ENCODE peak calls at places on chromosomes 7 and 10, in nine cellular contexts. One of them, this sample, is unnamed.

GRCh38 chr10:84012831-84013458 is 126.4 kb upstream of the GHITM start:
- DNase-seq in skeletal muscle cell: no peak
- DNase-seq in NCI-H460: no peak
- DNase-seq in sigmoid colon: no peak
- DNase-seq in hypothalamus: no peak
- DNase-seq in iPS-NIHi11: no peak
- DNase-seq in hepatocyte: no peak
- DNase-seq in amygdala: no peak
- DNase-seq in KBM-7: no peak
- DNase-seq in this sample: no peak

GRCh38 chr7:137667633-137668387 is 179.0 kb downstream of the DGKI start:
- DNase-seq in skeletal muscle cell: peak; percentile 77
- DNase-seq in NCI-H460: peak; percentile 41
- DNase-seq in sigmoid colon: no peak
- DNase-seq in hypothalamus: no peak
- DNase-seq in iPS-NIHi11: no peak
- DNase-seq in hepatocyte: no peak
- DNase-seq in amygdala: no peak
- DNase-seq in KBM-7: no peak
- DNase-seq in this sample: no peak

GRCh38 chr10:53115660-53116059 is 343.1 kb upstream of the MBL2 start:
- DNase-seq in skeletal muscle cell: no peak
- DNase-seq in NCI-H460: no peak
- DNase-seq in sigmoid colon: no peak
- DNase-seq in hypothalamus: no peak
- DNase-seq in iPS-NIHi11: no peak
- DNase-seq in hepatocyte: no peak
- DNase-seq in amygdala: no peak
- DNase-seq in KBM-7: peak; percentile 23
- DNase-seq in this sample: no peak

GRCh38 chr7:36661135-36661840 is 63.0 kb downstream of the AOAH start:
- DNase-seq in skeletal muscle cell: no peak
- DNase-seq in NCI-H460: no peak
- DNase-seq in sigmoid colon: no peak
- DNase-seq in hypothalamus: no peak
- DNase-seq in iPS-NIHi11: peak; percentile 27
- DNase-seq in hepatocyte: peak; percentile 62
- DNase-seq in amygdala: no peak
- DNase-seq in KBM-7: no peak
- DNase-seq in this sample: no peak

GRCh38 chr7:8700076-8700624 is 266.7 kb downstream of the NXPH1 start:
- DNase-seq in skeletal muscle cell: no peak
- DNase-seq in NCI-H460: no peak
- DNase-seq in sigmoid colon: no peak
- DNase-seq in hypothalamus: no peak
- DNase-seq in iPS-NIHi11: no peak
- DNase-seq in hepatocyte: no peak
- DNase-seq in amygdala: no peak
- DNase-seq in KBM-7: no peak
- DNase-seq in this sample: no peak

GRCh38 chr7:30905078-30906012 is 6.3 kb upstream of the AQP1 start:
- DNase-seq in skeletal muscle cell: no peak
- DNase-seq in NCI-H460: no peak
- DNase-seq in sigmoid colon: no peak
- DNase-seq in hypothalamus: no peak
- DNase-seq in iPS-NIHi11: no peak
- DNase-seq in hepatocyte: no peak
- DNase-seq in amygdala: no peak
- DNase-seq in KBM-7: no peak
- DNase-seq in this sample: no peak

GRCh38 chr10:75029420-75029819 is 82.0 kb upstream of the SAMD8 start:
- DNase-seq in skeletal muscle cell: no peak
- DNase-seq in NCI-H460: no peak
- DNase-seq in sigmoid colon: no peak
- DNase-seq in hypothalamus: no peak
- DNase-seq in iPS-NIHi11: no peak
- DNase-seq in hepatocyte: no peak
- DNase-seq in amygdala: no peak
- DNase-seq in KBM-7: no peak
- DNase-seq in this sample: no peak

GRCh38 chr10:93357680-93358079 is 124.5 kb downstream of the MYOF start:
- DNase-seq in skeletal muscle cell: no peak
- DNase-seq in NCI-H460: peak; percentile 60
- DNase-seq in sigmoid colon: no peak
- DNase-seq in hypothalamus: no peak
- DNase-seq in iPS-NIHi11: peak; percentile 63
- DNase-seq in hepatocyte: peak; percentile 57
- DNase-seq in amygdala: no peak
- DNase-seq in KBM-7: peak; percentile 53
- DNase-seq in this sample: no peak

GRCh38 chr10:24240001-24240751 is 31.2 kb downstream of the KIAA1217 start:
- DNase-seq in skeletal muscle cell: no peak
- DNase-seq in NCI-H460: no peak
- DNase-seq in sigmoid colon: no peak
- DNase-seq in hypothalamus: no peak
- DNase-seq in iPS-NIHi11: no peak
- DNase-seq in hepatocyte: peak; percentile 19
- DNase-seq in amygdala: no peak
- DNase-seq in KBM-7: no peak
- DNase-seq in this sample: no peak

GRCh38 chr7:105689093-105689819 is 108.0 kb upstream of the EFCAB10 start:
- DNase-seq in skeletal muscle cell: no peak
- DNase-seq in NCI-H460: no peak
- DNase-seq in sigmoid colon: peak; percentile 24
- DNase-seq in hypothalamus: no peak
- DNase-seq in iPS-NIHi11: peak; percentile 71
- DNase-seq in hepatocyte: no peak
- DNase-seq in amygdala: no peak
- DNase-seq in KBM-7: no peak
- DNase-seq in this sample: no peak

GRCh38 chr10:77501152-77501845 is 136.3 kb downstream of the KCNMA1 start:
- DNase-seq in skeletal muscle cell: peak; percentile 90
- DNase-seq in NCI-H460: no peak
- DNase-seq in sigmoid colon: peak; percentile 70
- DNase-seq in hypothalamus: no peak
- DNase-seq in iPS-NIHi11: no peak
- DNase-seq in hepatocyte: peak; percentile 62
- DNase-seq in amygdala: peak; percentile 54
- DNase-seq in KBM-7: no peak
- DNase-seq in this sample: peak; percentile 90

GRCh38 chr10:128047337-128047736 is 78.9 kb downstream of the MKI67 start:
- DNase-seq in skeletal muscle cell: no peak
- DNase-seq in NCI-H460: peak; percentile 90
- DNase-seq in sigmoid colon: peak; percentile 85
- DNase-seq in hypothalamus: no peak
- DNase-seq in iPS-NIHi11: peak; percentile 94
- DNase-seq in hepatocyte: peak; percentile 85
- DNase-seq in amygdala: no peak
- DNase-seq in KBM-7: peak; percentile 84
- DNase-seq in this sample: peak; percentile 94

GRCh38 chr10:75111906-75112703 is 649 bp downstream of the SAMD8 start:
- DNase-seq in skeletal muscle cell: no peak
- DNase-seq in NCI-H460: peak; percentile 24
- DNase-seq in sigmoid colon: peak; percentile 86
- DNase-seq in hypothalamus: no peak
- DNase-seq in iPS-NIHi11: peak; percentile 65
- DNase-seq in hepatocyte: peak; percentile 69
- DNase-seq in amygdala: peak; percentile 53
- DNase-seq in KBM-7: peak; percentile 77
- DNase-seq in this sample: peak; percentile 87

This sample was measured in posterior vena cava.